ENCODE peak calls at places on chromosome 14, in nine cellular contexts. R, T, Y, V, U, Z, C, N and W are unnamed samples.

GRCh38 chr14:68473050-68473449 is 319.8 kb downstream of the ZFP36L1 start:
- DNase-seq in R (no peak), T (no peak), Y (no peak), V (no peak), U (no peak), Z (no peak), C (peak), N (no peak), W (no peak)

GRCh38 chr14:99321955-99322730 is 50.1 kb upstream of the BCL11B start:
- DNase-seq in R (no peak), T (no peak), Y (no peak), V (no peak), U (no peak), Z (no peak), C (no peak), N (no peak), W (no peak)

GRCh38 chr14:99038401-99038800 is 233.6 kb downstream of the BCL11B start:
- DNase-seq in R (peak), T (no peak), Y (no peak), V (no peak), U (peak), Z (no peak), C (no peak), N (no peak), W (no peak)

GRCh38 chr14:85534914-85535313 is 5.0 kb downstream of the FLRT2 start:
- DNase-seq in R (peak), T (no peak), Y (no peak), V (no peak), U (no peak), Z (no peak), C (no peak), N (no peak), W (no peak)

GRCh38 chr14:39731912-39732311 is 299.7 kb upstream of the FBXO33 start:
- DNase-seq in R (no peak), T (no peak), Y (no peak), V (no peak), U (no peak), Z (peak), C (no peak), N (no peak), W (no peak)

GRCh38 chr14:95208598-95208997 is 51.3 kb upstream of the DICER1 start:
- DNase-seq in R (no peak), T (no peak), Y (no peak), V (no peak), U (no peak), Z (no peak), C (no peak), N (no peak), W (no peak)

GRCh38 chr14:94640721-94641631 is 28.8 kb downstream of the SERPINA3 start:
- DNase-seq in R (peak), T (no peak), Y (no peak), V (no peak), U (no peak), Z (no peak), C (no peak), N (no peak), W (no peak)

GRCh38 chr14:44463386-44464004 is 43.6 kb downstream of the FSCB start:
- DNase-seq in R (no peak), T (no peak), Y (no peak), V (no peak), U (no peak), Z (no peak), C (no peak), N (no peak), W (no peak)

GRCh38 chr14:43356984-43357545 is 1150.0 kb downstream of the FSCB start:
- DNase-seq in R (no peak), T (no peak), Y (no peak), V (no peak), U (no peak), Z (no peak), C (no peak), N (no peak), W (no peak)

GRCh38 chr14:52551696-52552062 is 626 bp downstream of the TXNDC16 start:
- DNase-seq in R (peak), T (no peak), Y (no peak), V (peak), U (no peak), Z (peak), C (no peak), N (peak), W (peak)

GRCh38 chr14:60324837-60325236 is 75.8 kb downstream of the PPM1A start:
- DNase-seq in R (no peak), T (no peak), Y (no peak), V (no peak), U (no peak), Z (no peak), C (no peak), N (no peak), W (no peak)

GRCh38 chr14:89748004-89748403 is 206.5 kb downstream of the EFCAB11 start:
- DNase-seq in R (peak), T (no peak), Y (no peak), V (no peak), U (no peak), Z (no peak), C (no peak), N (peak), W (no peak)

GRCh38 chr14:102729825-102730224 is 47.4 kb upstream of the TRAF3 start:
- DNase-seq in R (no peak), T (no peak), Y (no peak), V (no peak), U (no peak), Z (no peak), C (no peak), N (no peak), W (no peak)

GRCh38 chr14:75982724-75983358 is 1.0 kb upstream of the TGFB3 start:
- DNase-seq in R (peak), T (peak), Y (peak), V (peak), U (no peak), Z (no peak), C (peak), N (peak), W (peak)

GRCh38 chr14:56125772-56126411 is 7.7 kb downstream of the PELI2 start:
- DNase-seq in R (no peak), T (no peak), Y (no peak), V (no peak), U (no peak), Z (no peak), C (peak), N (no peak), W (no peak)

GRCh38 chr14:103121846-103122577 is 1.2 kb upstream of the TNFAIP2 start:
- DNase-seq in R (no peak), T (peak), Y (peak), V (peak), U (peak), Z (peak), C (peak), N (peak), W (peak)

GRCh38 chr14:94174622-94175402 is 690 bp downstream of the PPP4R4 start:
- DNase-seq in R (no peak), T (peak), Y (no peak), V (no peak), U (no peak), Z (no peak), C (peak), N (no peak), W (no peak)

GRCh38 chr14:29310757-29311156 is 544.2 kb downstream of the FOXG1 start:
- DNase-seq in R (no peak), T (no peak), Y (no peak), V (no peak), U (no peak), Z (no peak), C (no peak), N (peak), W (no peak)

GRCh38 chr14:106442857-106443256 is 916.5 kb downstream of the TMEM121 start:
- DNase-seq in R (no peak), T (no peak), Y (no peak), V (peak), U (no peak), Z (no peak), C (no peak), N (no peak), W (no peak)

GRCh38 chr14:57692671-57693070 is 173.2 kb downstream of the SLC35F4 start:
- DNase-seq in R (peak), T (no peak), Y (peak), V (no peak), U (peak), Z (peak), C (no peak), N (peak), W (no peak)

GRCh38 chr14:57898837-57899572 is 33.1 kb upstream of the SLC35F4 start:
- DNase-seq in R (no peak), T (no peak), Y (no peak), V (no peak), U (no peak), Z (no peak), C (no peak), N (no peak), W (no peak)

GRCh38 chr14:64442300-64442988 is 22.9 kb upstream of the AKAP5 start:
- DNase-seq in R (no peak), T (no peak), Y (no peak), V (no peak), U (no peak), Z (no peak), C (no peak), N (no peak), W (no peak)

GRCh38 chr14:76948213-76948947 is 80.1 kb downstream of the IRF2BPL start:
- DNase-seq in R (no peak), T (no peak), Y (peak), V (no peak), U (no peak), Z (peak), C (no peak), N (no peak), W (peak)

GRCh38 chr14:79074501-79074900 is 904.3 kb downstream of the NRXN3 start:
- DNase-seq in R (no peak), T (no peak), Y (no peak), V (no peak), U (no peak), Z (no peak), C (no peak), N (no peak), W (no peak)

GRCh38 chr14:79077096-79077495 is 906.9 kb downstream of the NRXN3 start:
- DNase-seq in R (peak), T (no peak), Y (no peak), V (no peak), U (no peak), Z (no peak), C (peak), N (no peak), W (no peak)

GRCh38 chr14:79080040-79080439 is 909.9 kb downstream of the NRXN3 start:
- DNase-seq in R (no peak), T (no peak), Y (no peak), V (no peak), U (no peak), Z (no peak), C (no peak), N (no peak), W (no peak)

DNA sequence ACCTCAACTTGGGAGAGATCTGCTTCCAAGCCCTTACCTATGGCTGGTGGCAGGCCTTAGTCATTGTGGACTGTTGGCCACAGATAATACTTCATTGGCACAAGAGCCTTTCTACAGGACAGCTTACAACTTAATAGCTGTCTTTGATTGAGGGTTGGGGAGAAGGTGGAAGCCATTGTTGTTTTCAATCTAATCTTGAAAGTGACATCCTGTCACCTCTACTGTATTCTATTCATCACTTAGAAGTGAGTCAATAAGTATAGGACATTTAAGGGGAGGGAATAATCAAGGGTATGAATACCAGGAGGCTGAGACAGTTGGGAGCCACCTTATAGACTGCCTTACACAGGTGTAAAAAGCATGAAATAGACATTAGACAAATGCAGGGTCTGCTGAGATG is 906.3 kb downstream of the NRXN3 start:
- DNase-seq in R (no peak), T (no peak), Y (no peak), V (no peak), U (no peak), Z (no peak), C (no peak), N (no peak), W (no peak)
- TF ChIP-seq CTCF in R (no peak), T (no peak), Y (no peak), V (no peak), U (no peak), Z (no peak), C (no peak), N (no peak), W (no peak)

GRCh38 chr14:86794689-86795088 is 1198.3 kb downstream of the GALC start:
- DNase-seq in R (no peak), T (no peak), Y (no peak), V (no peak), U (no peak), Z (no peak), C (no peak), N (no peak), W (no peak)

GRCh38 chr14:86787782-86788181 is 1205.2 kb downstream of the GALC start:
- DNase-seq in R (no peak), T (no peak), Y (no peak), V (no peak), U (peak), Z (no peak), C (no peak), N (peak), W (no peak)

GRCh38 chr14:86796221-86797074 is 1196.5 kb downstream of the GALC start:
- DNase-seq in R (no peak), T (no peak), Y (no peak), V (no peak), U (no peak), Z (peak), C (no peak), N (peak), W (no peak)

GRCh38 chr14:86788229-86788628 is 1204.8 kb downstream of the GALC start:
- DNase-seq in R (no peak), T (no peak), Y (no peak), V (no peak), U (no peak), Z (no peak), C (no peak), N (peak), W (no peak)

GRCh38 chr14:86790408-86791364 is 1202.3 kb downstream of the GALC start:
- DNase-seq in R (peak), T (no peak), Y (no peak), V (no peak), U (no peak), Z (peak), C (no peak), N (no peak), W (no peak)
- TF ChIP-seq CTCF in R (peak), T (no peak), Y (no peak), V (no peak), U (no peak), Z (peak), C (no peak), N (no peak), W (no peak)

DNA sequence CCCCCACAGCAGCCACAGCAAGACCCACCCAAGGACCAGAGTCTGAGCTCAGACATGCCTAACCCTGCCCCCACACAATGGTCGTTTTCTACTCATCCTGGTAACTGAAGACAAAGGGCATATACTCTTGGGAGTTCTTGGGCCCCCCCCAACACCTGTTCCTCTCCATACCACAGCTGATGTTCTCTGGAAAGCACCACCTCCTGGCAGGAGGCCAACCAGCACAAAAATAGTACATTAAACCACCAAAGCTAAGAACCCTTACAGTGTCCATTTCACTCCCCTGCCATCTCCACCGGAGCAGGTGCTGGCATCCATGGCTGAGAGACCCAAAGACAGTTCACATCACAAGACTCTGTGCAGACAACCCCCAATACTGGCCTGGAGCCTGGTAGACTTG is 80.6 kb upstream of the DAAM1 start:
- DNase-seq in R (no peak), T (no peak), Y (no peak), V (no peak), U (no peak), Z (no peak), C (no peak), N (no peak), W (peak)
- TF ChIP-seq CTCF in R (no peak), T (no peak), Y (no peak), V (no peak), U (no peak), Z (no peak), C (no peak), N (no peak), W (no peak)

DNA sequence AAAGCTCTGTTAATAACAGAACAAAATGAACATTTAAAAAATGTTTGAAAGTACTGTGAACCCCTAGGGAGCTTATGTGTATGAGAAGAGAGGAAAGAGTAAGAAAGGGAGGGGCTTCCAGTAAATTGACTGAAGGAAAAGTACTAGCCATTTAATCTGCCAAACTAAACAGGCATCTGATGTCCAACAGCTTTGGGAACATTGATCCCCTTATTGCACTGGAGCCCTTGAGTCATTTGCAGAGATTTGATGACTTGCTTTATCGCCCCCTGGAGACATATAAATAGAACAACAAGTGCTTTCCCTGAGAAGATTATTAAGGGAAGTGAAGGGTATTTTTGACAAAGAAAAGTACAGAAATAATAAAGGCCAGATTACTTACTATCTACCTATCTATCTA is 319.3 kb upstream of the NOVA1 start:
- DNase-seq in R (no peak), T (no peak), Y (no peak), V (no peak), U (peak), Z (peak), C (no peak), N (peak), W (no peak)
- TF ChIP-seq CTCF in R (no peak), T (peak), Y (peak), V (no peak), U (peak), Z (peak), C (no peak), N (peak), W (peak)

GRCh38 chr14:51131516-51131915 is 36.6 kb upstream of the TRIM9 start:
- DNase-seq in R (no peak), T (no peak), Y (no peak), V (no peak), U (no peak), Z (no peak), C (no peak), N (no peak), W (no peak)

GRCh38 chr14:51129130-51129529 is 34.2 kb upstream of the TRIM9 start:
- DNase-seq in R (no peak), T (no peak), Y (no peak), V (no peak), U (no peak), Z (peak), C (no peak), N (no peak), W (no peak)
- TF ChIP-seq CTCF in R (no peak), T (no peak), Y (no peak), V (no peak), U (no peak), Z (peak), C (no peak), N (no peak), W (no peak)